ENCODE peak calls at places on chromosome 1, in four cellular contexts. One of them, this sample, is unnamed.

GRCh38 chr1:14668448-14669029 is 70.1 kb downstream of the KAZN start:
- DNase-seq in stimulated activated naive CD8-positive, alpha-beta T cell treated with anti-CD3 and anti-CD28 coated beads, Interleukin-15, Interleukin-2, amounts not matched to agents 100 U/mL and 50 U/mL, for 24 hours: no peak
- DNase-seq in activated naive CD4-positive, alpha-beta T cell treated with anti-CD3 and anti-CD28 coated beads, Interleukin-2, amount 10 ng/mL, durations not matched to agents 7 days and 5 days: no peak
- DNase-seq in stimulated activated CD8-positive, alpha-beta memory T cell treated with anti-CD3 and anti-CD28 coated beads, Interleukin-4, amount 100 ng/mL, for 48 hours: no peak
- DNase-seq in this sample: no peak

GRCh38 chr1:31434979-31435378 is 22.0 kb downstream of the SERINC2 start:
- DNase-seq in stimulated activated naive CD8-positive, alpha-beta T cell treated with anti-CD3 and anti-CD28 coated beads, Interleukin-15, Interleukin-2, amounts not matched to agents 100 U/mL and 50 U/mL, for 24 hours: no peak
- DNase-seq in activated naive CD4-positive, alpha-beta T cell treated with anti-CD3 and anti-CD28 coated beads, Interleukin-2, amount 10 ng/mL, durations not matched to agents 7 days and 5 days: no peak
- DNase-seq in stimulated activated CD8-positive, alpha-beta memory T cell treated with anti-CD3 and anti-CD28 coated beads, Interleukin-4, amount 100 ng/mL, for 48 hours: no peak
- DNase-seq in this sample: no peak

GRCh38 chr1:110005971-110006370 is 21.4 kb downstream of the AHCYL1 start:
- DNase-seq in stimulated activated naive CD8-positive, alpha-beta T cell treated with anti-CD3 and anti-CD28 coated beads, Interleukin-15, Interleukin-2, amounts not matched to agents 100 U/mL and 50 U/mL, for 24 hours: no peak
- DNase-seq in activated naive CD4-positive, alpha-beta T cell treated with anti-CD3 and anti-CD28 coated beads, Interleukin-2, amount 10 ng/mL, durations not matched to agents 7 days and 5 days: no peak
- DNase-seq in stimulated activated CD8-positive, alpha-beta memory T cell treated with anti-CD3 and anti-CD28 coated beads, Interleukin-4, amount 100 ng/mL, for 48 hours: no peak
- DNase-seq in this sample: no peak

GRCh38 chr1:205783904-205784303 is 8.6 kb upstream of the RAB29 start:
- DNase-seq in stimulated activated naive CD8-positive, alpha-beta T cell treated with anti-CD3 and anti-CD28 coated beads, Interleukin-15, Interleukin-2, amounts not matched to agents 100 U/mL and 50 U/mL, for 24 hours: no peak
- DNase-seq in activated naive CD4-positive, alpha-beta T cell treated with anti-CD3 and anti-CD28 coated beads, Interleukin-2, amount 10 ng/mL, durations not matched to agents 7 days and 5 days: no peak
- DNase-seq in stimulated activated CD8-positive, alpha-beta memory T cell treated with anti-CD3 and anti-CD28 coated beads, Interleukin-4, amount 100 ng/mL, for 48 hours: no peak
- DNase-seq in this sample: no peak

GRCh38 chr1:99645699-99646531 is at the start of gene PALMD:
- DNase-seq in stimulated activated naive CD8-positive, alpha-beta T cell treated with anti-CD3 and anti-CD28 coated beads, Interleukin-15, Interleukin-2, amounts not matched to agents 100 U/mL and 50 U/mL, for 24 hours: no peak
- DNase-seq in activated naive CD4-positive, alpha-beta T cell treated with anti-CD3 and anti-CD28 coated beads, Interleukin-2, amount 10 ng/mL, durations not matched to agents 7 days and 5 days: no peak
- DNase-seq in stimulated activated CD8-positive, alpha-beta memory T cell treated with anti-CD3 and anti-CD28 coated beads, Interleukin-4, amount 100 ng/mL, for 48 hours: no peak
- DNase-seq in this sample: peak; percentile 58

GRCh38 chr1:35560256-35561225 is 2.9 kb downstream of the NCDN start:
- DNase-seq in stimulated activated naive CD8-positive, alpha-beta T cell treated with anti-CD3 and anti-CD28 coated beads, Interleukin-15, Interleukin-2, amounts not matched to agents 100 U/mL and 50 U/mL, for 24 hours: no peak
- DNase-seq in activated naive CD4-positive, alpha-beta T cell treated with anti-CD3 and anti-CD28 coated beads, Interleukin-2, amount 10 ng/mL, durations not matched to agents 7 days and 5 days: no peak
- DNase-seq in stimulated activated CD8-positive, alpha-beta memory T cell treated with anti-CD3 and anti-CD28 coated beads, Interleukin-4, amount 100 ng/mL, for 48 hours: no peak
- DNase-seq in this sample: peak; percentile 95

GRCh38 chr1:197615693-197616011 is 159.6 kb downstream of the DENND1B start:
- DNase-seq in stimulated activated naive CD8-positive, alpha-beta T cell treated with anti-CD3 and anti-CD28 coated beads, Interleukin-15, Interleukin-2, amounts not matched to agents 100 U/mL and 50 U/mL, for 24 hours: no peak
- DNase-seq in activated naive CD4-positive, alpha-beta T cell treated with anti-CD3 and anti-CD28 coated beads, Interleukin-2, amount 10 ng/mL, durations not matched to agents 7 days and 5 days: no peak
- DNase-seq in stimulated activated CD8-positive, alpha-beta memory T cell treated with anti-CD3 and anti-CD28 coated beads, Interleukin-4, amount 100 ng/mL, for 48 hours: no peak
- DNase-seq in this sample: no peak

GRCh38 chr1:228935855-228936727 is 200.8 kb downstream of the RHOU start:
- DNase-seq in stimulated activated naive CD8-positive, alpha-beta T cell treated with anti-CD3 and anti-CD28 coated beads, Interleukin-15, Interleukin-2, amounts not matched to agents 100 U/mL and 50 U/mL, for 24 hours: peak; percentile 21
- DNase-seq in activated naive CD4-positive, alpha-beta T cell treated with anti-CD3 and anti-CD28 coated beads, Interleukin-2, amount 10 ng/mL, durations not matched to agents 7 days and 5 days: no peak
- DNase-seq in stimulated activated CD8-positive, alpha-beta memory T cell treated with anti-CD3 and anti-CD28 coated beads, Interleukin-4, amount 100 ng/mL, for 48 hours: no peak
- DNase-seq in this sample: no peak

GRCh38 chr1:173301507-173301906 is 94.4 kb upstream of the TNFSF4 start:
- DNase-seq in stimulated activated naive CD8-positive, alpha-beta T cell treated with anti-CD3 and anti-CD28 coated beads, Interleukin-15, Interleukin-2, amounts not matched to agents 100 U/mL and 50 U/mL, for 24 hours: no peak
- DNase-seq in activated naive CD4-positive, alpha-beta T cell treated with anti-CD3 and anti-CD28 coated beads, Interleukin-2, amount 10 ng/mL, durations not matched to agents 7 days and 5 days: no peak
- DNase-seq in stimulated activated CD8-positive, alpha-beta memory T cell treated with anti-CD3 and anti-CD28 coated beads, Interleukin-4, amount 100 ng/mL, for 48 hours: no peak
- DNase-seq in this sample: no peak

GRCh38 chr1:239315623-239316217 is 70.6 kb upstream of the CHRM3 start:
- DNase-seq in stimulated activated naive CD8-positive, alpha-beta T cell treated with anti-CD3 and anti-CD28 coated beads, Interleukin-15, Interleukin-2, amounts not matched to agents 100 U/mL and 50 U/mL, for 24 hours: no peak
- DNase-seq in activated naive CD4-positive, alpha-beta T cell treated with anti-CD3 and anti-CD28 coated beads, Interleukin-2, amount 10 ng/mL, durations not matched to agents 7 days and 5 days: no peak
- DNase-seq in stimulated activated CD8-positive, alpha-beta memory T cell treated with anti-CD3 and anti-CD28 coated beads, Interleukin-4, amount 100 ng/mL, for 48 hours: no peak
- DNase-seq in this sample: no peak

This sample was measured in pancreas.